ENCODE peak calls at places on chromosome 7, in five cellular contexts. One of them, this sample, is unnamed.

GRCh38 chr7:24024689-24025088 is 259.3 kb upstream of the NPY start:
- DNase-seq in effector CD4-positive, alpha-beta T cell: no peak
- DNase-seq in HS-5: no peak
- DNase-seq in MM.1S: no peak
- DNase-seq in stimulated activated CD4-positive, alpha-beta T cell treated with anti-CD3 and anti-CD28 coated beads, Interleukin-1b, Interleukin-23, amount 100 ng/mL, for 1 hour: no peak
- DNase-seq in this sample: no peak

GRCh38 chr7:108406474-108406873 is 49.8 kb downstream of the NRCAM start:
- DNase-seq in effector CD4-positive, alpha-beta T cell: no peak
- DNase-seq in MM.1S: no peak
- DNase-seq in stimulated activated CD4-positive, alpha-beta T cell treated with anti-CD3 and anti-CD28 coated beads, Interleukin-1b, Interleukin-23, amount 100 ng/mL, for 1 hour: no peak
- DNase-seq in HS-5: no peak
- DNase-seq in this sample: no peak

GRCh38 chr7:150951521-150951920 is 26.6 kb downstream of the KCNH2 start:
- DNase-seq in HS-5: no peak
- DNase-seq in effector CD4-positive, alpha-beta T cell: no peak
- DNase-seq in stimulated activated CD4-positive, alpha-beta T cell treated with anti-CD3 and anti-CD28 coated beads, Interleukin-1b, Interleukin-23, amount 100 ng/mL, for 1 hour: no peak
- DNase-seq in MM.1S: no peak
- DNase-seq in this sample: no peak

GRCh38 chr7:20407585-20408466 is 77.1 kb downstream of the ITGB8 start:
- DNase-seq in HS-5: peak
- DNase-seq in effector CD4-positive, alpha-beta T cell: no peak
- DNase-seq in MM.1S: no peak
- DNase-seq in stimulated activated CD4-positive, alpha-beta T cell treated with anti-CD3 and anti-CD28 coated beads, Interleukin-1b, Interleukin-23, amount 100 ng/mL, for 1 hour: no peak
- DNase-seq in this sample: no peak

GRCh38 chr7:70063371-70063770 is 465.1 kb downstream of the AUTS2 start:
- DNase-seq in HS-5: no peak
- DNase-seq in stimulated activated CD4-positive, alpha-beta T cell treated with anti-CD3 and anti-CD28 coated beads, Interleukin-1b, Interleukin-23, amount 100 ng/mL, for 1 hour: no peak
- DNase-seq in effector CD4-positive, alpha-beta T cell: no peak
- DNase-seq in MM.1S: no peak
- DNase-seq in this sample: no peak

GRCh38 chr7:77903597-77903996 is 105.0 kb downstream of the PHTF2 start:
- DNase-seq in MM.1S: no peak
- DNase-seq in HS-5: no peak
- DNase-seq in stimulated activated CD4-positive, alpha-beta T cell treated with anti-CD3 and anti-CD28 coated beads, Interleukin-1b, Interleukin-23, amount 100 ng/mL, for 1 hour: no peak
- DNase-seq in effector CD4-positive, alpha-beta T cell: no peak
- DNase-seq in this sample: no peak

GRCh38 chr7:13414661-13415105 is 574.8 kb downstream of the ETV1 start:
- DNase-seq in HS-5: peak
- DNase-seq in effector CD4-positive, alpha-beta T cell: no peak
- DNase-seq in stimulated activated CD4-positive, alpha-beta T cell treated with anti-CD3 and anti-CD28 coated beads, Interleukin-1b, Interleukin-23, amount 100 ng/mL, for 1 hour: no peak
- DNase-seq in MM.1S: peak
- DNase-seq in this sample: no peak

GRCh38 chr7:128812514-128813168 is 17.6 kb upstream of the FLNC start:
- DNase-seq in MM.1S: peak
- DNase-seq in effector CD4-positive, alpha-beta T cell: no peak
- DNase-seq in HS-5: no peak
- DNase-seq in stimulated activated CD4-positive, alpha-beta T cell treated with anti-CD3 and anti-CD28 coated beads, Interleukin-1b, Interleukin-23, amount 100 ng/mL, for 1 hour: no peak
- DNase-seq in this sample: no peak

GRCh38 chr7:29606287-29606721 is 42.7 kb downstream of the PRR15 start:
- DNase-seq in MM.1S: no peak
- DNase-seq in HS-5: no peak
- DNase-seq in effector CD4-positive, alpha-beta T cell: no peak
- DNase-seq in stimulated activated CD4-positive, alpha-beta T cell treated with anti-CD3 and anti-CD28 coated beads, Interleukin-1b, Interleukin-23, amount 100 ng/mL, for 1 hour: no peak
- DNase-seq in this sample: no peak

GRCh38 chr7:121428857-121429489 is 32.9 kb upstream of the FAM3C start:
- DNase-seq in stimulated activated CD4-positive, alpha-beta T cell treated with anti-CD3 and anti-CD28 coated beads, Interleukin-1b, Interleukin-23, amount 100 ng/mL, for 1 hour: no peak
- DNase-seq in MM.1S: no peak
- DNase-seq in HS-5: no peak
- DNase-seq in effector CD4-positive, alpha-beta T cell: no peak
- DNase-seq in this sample: no peak

GRCh38 chr7:68041559-68041958 is 1044.9 kb downstream of the TYW1 start:
- DNase-seq in MM.1S: no peak
- DNase-seq in HS-5: no peak
- DNase-seq in effector CD4-positive, alpha-beta T cell: no peak
- DNase-seq in stimulated activated CD4-positive, alpha-beta T cell treated with anti-CD3 and anti-CD28 coated beads, Interleukin-1b, Interleukin-23, amount 100 ng/mL, for 1 hour: no peak
- DNase-seq in this sample: no peak

GRCh38 chr7:18995270-18995671 is 122.2 kb downstream of the TWIST1 start:
- DNase-seq in effector CD4-positive, alpha-beta T cell: no peak
- DNase-seq in stimulated activated CD4-positive, alpha-beta T cell treated with anti-CD3 and anti-CD28 coated beads, Interleukin-1b, Interleukin-23, amount 100 ng/mL, for 1 hour: no peak
- DNase-seq in MM.1S: no peak
- DNase-seq in HS-5: no peak
- DNase-seq in this sample: no peak

This sample was measured in esophagus squamous epithelium.